ENCODE peak calls at places on chromosomes 12 and 14, in nine cellular contexts. Y, I, D, K, R, H, T, U and M are unnamed samples.

GRCh38 chr14:68486033-68486732 is 306.7 kb downstream of the ZFP36L1 start:
- DNase-seq in Y (no peak), I (no peak), D (no peak), K (no peak), R (no peak), H (no peak), T (no peak), U (no peak), M (no peak)

GRCh38 chr14:105871590-105871989 is 345.2 kb downstream of the TMEM121 start:
- DNase-seq in Y (no peak), I (no peak), D (no peak), K (no peak), R (no peak), H (no peak), T (no peak), U (no peak), M (no peak)

GRCh38 chr14:102817942-102818940 is 41.0 kb downstream of the TRAF3 start:
- DNase-seq in Y (no peak), I (no peak), D (no peak), K (peak), R (peak), H (no peak), T (no peak), U (no peak), M (no peak)

GRCh38 chr14:54675236-54676125 is 108.6 kb downstream of the SAMD4A start:
- DNase-seq in Y (no peak), I (no peak), D (peak), K (peak), R (peak), H (no peak), T (no peak), U (no peak), M (no peak)

GRCh38 chr12:58915634-58916033 is 4.7 kb downstream of the LRIG3 start:
- DNase-seq in Y (no peak), I (peak), D (peak), K (peak), R (peak), H (peak), T (peak), U (peak), M (no peak)

GRCh38 chr12:32390572-32391219 is 8.7 kb upstream of the FGD4 start:
- DNase-seq in Y (peak), I (peak), D (no peak), K (no peak), R (peak), H (peak), T (no peak), U (peak), M (no peak)

GRCh38 chr14:99245541-99246511 is 26.2 kb downstream of the BCL11B start:
- DNase-seq in Y (no peak), I (no peak), D (no peak), K (no peak), R (no peak), H (peak), T (no peak), U (no peak), M (no peak)

GRCh38 chr12:41167701-41168100 is 20.4 kb upstream of the PDZRN4 start:
- DNase-seq in Y (no peak), I (no peak), D (no peak), K (no peak), R (no peak), H (no peak), T (no peak), U (no peak), M (no peak)

GRCh38 chr14:31363331-31364073 is 56.8 kb downstream of the HEATR5A start:
- DNase-seq in Y (no peak), I (no peak), D (no peak), K (no peak), R (no peak), H (no peak), T (no peak), U (no peak), M (no peak)

GRCh38 chr12:111438501-111438900 is 32.8 kb downstream of the SH2B3 start:
- DNase-seq in Y (peak), I (no peak), D (no peak), K (peak), R (peak), H (no peak), T (no peak), U (peak), M (peak)

GRCh38 chr14:51625170-51625569 is 26.5 kb upstream of the FRMD6 start:
- DNase-seq in Y (no peak), I (no peak), D (no peak), K (no peak), R (no peak), H (no peak), T (no peak), U (no peak), M (no peak)

GRCh38 chr12:98418357-98419075 is 96.9 kb upstream of the TMPO start:
- DNase-seq in Y (peak), I (peak), D (peak), K (peak), R (peak), H (peak), T (peak), U (peak), M (no peak)

GRCh38 chr14:76133103-76133502 is 18.6 kb upstream of the GPATCH2L start:
- DNase-seq in Y (no peak), I (no peak), D (peak), K (peak), R (peak), H (no peak), T (no peak), U (peak), M (peak)

GRCh38 chr12:103769240-103769945 is 71.6 kb downstream of the NT5DC3 start:
- DNase-seq in Y (no peak), I (no peak), D (peak), K (no peak), R (no peak), H (no peak), T (no peak), U (no peak), M (no peak)

GRCh38 chr14:92613008-92613658 is 99.6 kb downstream of the RIN3 start:
- DNase-seq in Y (no peak), I (peak), D (peak), K (no peak), R (no peak), H (no peak), T (no peak), U (no peak), M (peak)

GRCh38 chr12:96434107-96434506 is 33.9 kb upstream of the CDK17 start:
- DNase-seq in Y (no peak), I (no peak), D (no peak), K (peak), R (peak), H (no peak), T (peak), U (peak), M (peak)

GRCh38 chr12:95201056-95201670 is 16.1 kb downstream of the FGD6 start:
- DNase-seq in Y (no peak), I (no peak), D (no peak), K (peak), R (peak), H (no peak), T (no peak), U (peak), M (no peak)

GRCh38 chr14:29710015-29710414 is 217.6 kb downstream of the PRKD1 start:
- DNase-seq in Y (no peak), I (no peak), D (peak), K (peak), R (peak), H (no peak), T (no peak), U (no peak), M (no peak)

GRCh38 chr14:90966493-90966892 is 93.9 kb downstream of the RPS6KA5 start:
- DNase-seq in Y (no peak), I (no peak), D (no peak), K (no peak), R (no peak), H (no peak), T (no peak), U (no peak), M (no peak)

GRCh38 chr14:71432334-71432733 is 499.9 kb upstream of the RGS6 start:
- DNase-seq in Y (no peak), I (no peak), D (no peak), K (no peak), R (no peak), H (no peak), T (no peak), U (no peak), M (no peak)

GRCh38 chr14:33954016-33954598 is 3.2 kb upstream of the EGLN3 start:
- DNase-seq in Y (no peak), I (no peak), D (no peak), K (no peak), R (no peak), H (no peak), T (no peak), U (no peak), M (no peak)

GRCh38 chr12:123938679-123939480 is 33.8 kb downstream of the CCDC92 start:
- DNase-seq in Y (no peak), I (no peak), D (no peak), K (no peak), R (peak), H (no peak), T (no peak), U (no peak), M (no peak)

GRCh38 chr14:98728024-98728423 is 544.0 kb downstream of the BCL11B start:
- DNase-seq in Y (no peak), I (no peak), D (no peak), K (no peak), R (no peak), H (no peak), T (no peak), U (no peak), M (no peak)

GRCh38 chr12:10319414-10319813 is 11.7 kb downstream of the KLRD1 start:
- DNase-seq in Y (no peak), I (no peak), D (no peak), K (no peak), R (no peak), H (no peak), T (no peak), U (no peak), M (no peak)

GRCh38 chr14:51780741-51781140 is 79.7 kb upstream of the GNG2 start:
- DNase-seq in Y (no peak), I (no peak), D (no peak), K (peak), R (peak), H (no peak), T (no peak), U (peak), M (no peak)

GRCh38 chr12:57576613-57577160 is 14.3 kb upstream of the PIP4K2C start:
- DNase-seq in Y (no peak), I (no peak), D (no peak), K (no peak), R (no peak), H (no peak), T (no peak), U (no peak), M (no peak)

GRCh38 chr14:52069617-52070431 is 965 bp upstream of the NID2 start:
- DNase-seq in Y (no peak), I (no peak), D (peak), K (peak), R (no peak), H (peak), T (no peak), U (no peak), M (no peak)

GRCh38 chr14:103731481-103731880 is 15.9 kb downstream of the ZFYVE21 start:
- DNase-seq in Y (peak), I (no peak), D (no peak), K (no peak), R (no peak), H (peak), T (no peak), U (no peak), M (no peak)

GRCh38 chr12:63821781-63822251 is 22.7 kb upstream of the SRGAP1 start:
- DNase-seq in Y (peak), I (peak), D (no peak), K (peak), R (peak), H (peak), T (no peak), U (peak), M (no peak)

GRCh38 chr12:34286483-34286882 is 264.2 kb downstream of the ALG10 start:
- DNase-seq in Y (no peak), I (no peak), D (no peak), K (no peak), R (no peak), H (no peak), T (no peak), U (no peak), M (no peak)
- H3K4me3 ChIP-seq in Y (no peak), I (no peak), D (no peak), K (no peak), R (no peak), H (no peak), T (no peak), U (no peak), M (no peak)

GRCh38 chr12:26112232-26112631 is 12.6 kb downstream of the BHLHE41 start:
- DNase-seq in Y (no peak), I (no peak), D (no peak), K (no peak), R (no peak), H (no peak), T (no peak), U (no peak), M (no peak)

GRCh38 chr12:26112703-26113147 is 12.1 kb downstream of the BHLHE41 start:
- DNase-seq in Y (no peak), I (no peak), D (peak), K (no peak), R (peak), H (no peak), T (no peak), U (no peak), M (no peak)

GRCh38 chr12:26113853-26114719 is 10.8 kb downstream of the BHLHE41 start:
- DNase-seq in Y (peak), I (peak), D (peak), K (peak), R (peak), H (peak), T (peak), U (peak), M (peak)

GRCh38 chr12:26114720-26115406 is 10.0 kb downstream of the BHLHE41 start:
- DNase-seq in Y (no peak), I (no peak), D (no peak), K (peak), R (peak), H (no peak), T (no peak), U (no peak), M (no peak)

DNA sequence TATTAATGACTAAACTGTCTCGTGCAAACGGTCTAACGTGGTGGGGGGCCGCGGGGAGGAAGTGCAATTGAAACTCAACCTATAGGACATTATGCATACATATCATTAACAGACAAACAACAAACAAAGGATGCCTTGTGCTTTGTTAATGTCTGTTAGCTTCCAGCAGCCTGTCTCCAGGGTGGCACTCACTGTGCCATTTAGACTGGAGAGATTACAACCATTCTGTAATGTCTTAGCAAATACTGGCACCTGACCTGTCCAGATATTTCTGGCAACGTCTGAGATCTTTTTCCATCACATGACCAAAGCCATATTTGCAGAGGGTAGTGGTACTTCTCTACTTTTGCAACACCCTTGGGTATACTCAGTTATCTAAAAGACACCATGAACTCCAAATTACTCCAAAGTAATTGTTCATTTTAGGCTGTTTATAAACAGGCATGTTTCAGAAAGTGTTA is 11.6 kb downstream of the BHLHE41 start:
- DNase-seq in Y (no peak), I (no peak), D (no peak), K (no peak), R (peak), H (no peak), T (no peak), U (no peak), M (no peak)
- H3K4me3 ChIP-seq in Y (peak), I (peak), D (peak), K (no peak), R (peak), H (no peak), T (no peak), U (no peak), M (no peak)

GRCh38 chr12:53181935-53182334 is 1.2 kb upstream of the CSAD start:
- DNase-seq in Y (no peak), I (no peak), D (no peak), K (no peak), R (peak), H (no peak), T (no peak), U (no peak), M (no peak)
- H3K4me3 ChIP-seq in Y (peak), I (peak), D (peak), K (peak), R (peak), H (peak), T (peak), U (peak), M (peak)

DNA sequence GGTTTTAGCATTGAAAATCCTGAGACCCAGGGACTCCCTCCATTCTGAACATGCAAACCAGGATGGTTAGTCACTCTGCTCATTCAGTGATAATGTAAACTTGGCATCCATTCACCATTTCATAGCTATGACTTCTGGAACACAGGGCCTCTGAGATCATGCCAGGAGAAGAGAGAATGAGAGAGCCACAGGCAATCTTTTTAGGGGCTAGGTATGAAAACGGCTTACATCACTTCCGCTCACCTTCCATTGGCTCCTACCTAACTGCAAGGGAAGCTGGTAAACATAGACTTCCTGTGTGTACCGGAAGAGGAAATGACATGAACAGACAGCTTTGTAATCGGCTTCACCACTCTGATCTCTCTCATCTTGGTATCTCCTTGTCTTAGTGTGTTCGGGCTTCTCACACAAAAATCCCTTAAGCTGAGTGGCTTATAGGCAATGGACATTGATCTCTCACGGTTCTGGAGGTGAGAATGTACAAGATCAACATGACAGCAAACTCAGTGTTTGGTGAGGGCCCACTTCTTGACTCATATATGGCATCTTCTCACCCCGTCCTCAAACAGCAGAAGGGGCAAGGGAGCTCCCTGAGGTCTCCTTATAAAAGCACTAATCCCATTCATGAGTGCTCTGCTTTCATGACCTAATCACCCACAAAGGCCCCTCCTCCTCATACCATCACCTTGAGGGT is 465.9 kb upstream of the TBX3 start:
- DNase-seq in Y (no peak), I (no peak), D (no peak), K (peak), R (peak), H (no peak), T (peak), U (peak), M (no peak)
- H3K4me3 ChIP-seq in Y (no peak), I (no peak), D (no peak), K (no peak), R (no peak), H (no peak), T (no peak), U (no peak), M (no peak)